ENCODE peak calls at places on chromosome 15, in five cellular contexts. One of them, this sample, is unnamed.

GRCh38 chr15:70053703-70054229 is 44.0 kb downstream of the TLE3 start:
- DNase-seq in OCI-LY7: no peak
- DNase-seq in pancreas: no peak
- DNase-seq in foreskin keratinocyte: no peak
- DNase-seq in spleen: peak; percentile 62
- DNase-seq in this sample: no peak

GRCh38 chr15:86608461-86608860 is 528.8 kb downstream of the AGBL1 start:
- DNase-seq in OCI-LY7: no peak
- DNase-seq in pancreas: no peak
- DNase-seq in foreskin keratinocyte: peak; percentile 53
- DNase-seq in spleen: no peak
- DNase-seq in this sample: no peak

GRCh38 chr15:43702701-43703433 is 9.2 kb downstream of the CKMT1A start:
- DNase-seq in OCI-LY7: no peak
- DNase-seq in pancreas: no peak
- DNase-seq in foreskin keratinocyte: no peak
- DNase-seq in spleen: no peak
- DNase-seq in this sample: no peak

GRCh38 chr15:71409541-71409940 is 294.3 kb downstream of the THSD4 start:
- DNase-seq in OCI-LY7: no peak
- DNase-seq in pancreas: no peak
- DNase-seq in foreskin keratinocyte: no peak
- DNase-seq in spleen: no peak
- DNase-seq in this sample: no peak

GRCh38 chr15:92005154-92005553 is 151.6 kb downstream of the SLCO3A1 start:
- DNase-seq in OCI-LY7: peak; percentile 81
- DNase-seq in pancreas: no peak
- DNase-seq in foreskin keratinocyte: no peak
- DNase-seq in spleen: no peak
- DNase-seq in this sample: no peak

GRCh38 chr15:89358435-89358754 is 23.8 kb upstream of the POLG start:
- DNase-seq in OCI-LY7: no peak
- DNase-seq in pancreas: no peak
- DNase-seq in foreskin keratinocyte: no peak
- DNase-seq in spleen: no peak
- DNase-seq in this sample: peak; percentile 84

GRCh38 chr15:59237119-59237853 is 30.6 kb downstream of the LDHAL6B start:
- DNase-seq in OCI-LY7: peak; percentile 11
- DNase-seq in pancreas: no peak
- DNase-seq in foreskin keratinocyte: no peak
- DNase-seq in spleen: no peak
- DNase-seq in this sample: no peak

GRCh38 chr15:88681610-88682221 is 42.9 kb downstream of the ISG20 start:
- DNase-seq in OCI-LY7: no peak
- DNase-seq in pancreas: peak; percentile 62
- DNase-seq in foreskin keratinocyte: no peak
- DNase-seq in spleen: peak; percentile 65
- DNase-seq in this sample: no peak

GRCh38 chr15:83365370-83365938 is 81.0 kb upstream of the BNC1 start:
- DNase-seq in OCI-LY7: no peak
- DNase-seq in pancreas: no peak
- DNase-seq in foreskin keratinocyte: peak; percentile 88
- DNase-seq in spleen: no peak
- DNase-seq in this sample: peak; percentile 76

GRCh38 chr15:90460142-90460824 is 69.4 kb upstream of the CRTC3 start:
- DNase-seq in OCI-LY7: no peak
- DNase-seq in pancreas: no peak
- DNase-seq in foreskin keratinocyte: no peak
- DNase-seq in spleen: no peak
- DNase-seq in this sample: no peak

GRCh38 chr15:27608248-27608647 is 490.9 kb downstream of the OCA2 start:
- DNase-seq in OCI-LY7: no peak
- DNase-seq in pancreas: no peak
- DNase-seq in foreskin keratinocyte: no peak
- DNase-seq in spleen: no peak
- DNase-seq in this sample: no peak

GRCh38 chr15:55434989-55435825 is 26.9 kb downstream of the PIERCE2 start:
- DNase-seq in OCI-LY7: peak; percentile 63
- DNase-seq in pancreas: no peak
- DNase-seq in foreskin keratinocyte: peak; percentile 41
- DNase-seq in spleen: no peak
- DNase-seq in this sample: peak; percentile 42

GRCh38 chr15:90497374-90497773 is 32.3 kb upstream of the CRTC3 start:
- DNase-seq in OCI-LY7: no peak
- DNase-seq in pancreas: no peak
- DNase-seq in foreskin keratinocyte: no peak
- DNase-seq in spleen: no peak
- DNase-seq in this sample: no peak

GRCh38 chr15:97652700-97653167 is 307.8 kb upstream of the ARRDC4 start:
- DNase-seq in OCI-LY7: no peak
- DNase-seq in pancreas: no peak
- DNase-seq in foreskin keratinocyte: peak; percentile 3
- DNase-seq in spleen: no peak
- DNase-seq in this sample: no peak

GRCh38 chr15:73517566-73517965 is 74.6 kb downstream of the REC114 start:
- DNase-seq in OCI-LY7: no peak
- DNase-seq in pancreas: no peak
- DNase-seq in foreskin keratinocyte: no peak
- DNase-seq in spleen: no peak
- DNase-seq in this sample: no peak

GRCh38 chr15:40990789-40991188 is 37.5 kb downstream of the CHAC1 start:
- DNase-seq in OCI-LY7: no peak
- DNase-seq in pancreas: no peak
- DNase-seq in foreskin keratinocyte: no peak
- DNase-seq in spleen: no peak
- DNase-seq in this sample: no peak

GRCh38 chr15:75170711-75171341 is 30.9 kb upstream of the C15orf39 start:
- DNase-seq in OCI-LY7: no peak
- DNase-seq in pancreas: no peak
- DNase-seq in foreskin keratinocyte: peak; percentile 88
- DNase-seq in spleen: no peak
- DNase-seq in this sample: peak; percentile 54

GRCh38 chr15:64521201-64521600 is 60.8 kb downstream of the ZNF609 start:
- DNase-seq in OCI-LY7: no peak
- DNase-seq in pancreas: no peak
- DNase-seq in foreskin keratinocyte: peak; percentile 39
- DNase-seq in spleen: no peak
- DNase-seq in this sample: no peak

GRCh38 chr15:41585140-41586047 is 26.4 kb downstream of the TYRO3 start:
- DNase-seq in OCI-LY7: no peak
- DNase-seq in pancreas: peak; percentile 79
- DNase-seq in foreskin keratinocyte: peak; percentile 64
- DNase-seq in spleen: peak; percentile 75
- DNase-seq in this sample: peak; percentile 53

GRCh38 chr15:49045691-49046112 is 544 bp downstream of the SECISBP2L start:
- DNase-seq in OCI-LY7: peak; percentile 68
- DNase-seq in pancreas: no peak
- DNase-seq in foreskin keratinocyte: peak; percentile 47
- DNase-seq in spleen: no peak
- DNase-seq in this sample: peak; percentile 53

GRCh38 chr15:57356636-57357035 is 19.7 kb upstream of the CGNL1 start:
- DNase-seq in OCI-LY7: no peak
- DNase-seq in pancreas: no peak
- DNase-seq in foreskin keratinocyte: peak; percentile 86
- DNase-seq in spleen: no peak
- DNase-seq in this sample: peak; percentile 16

GRCh38 chr15:60585743-60586708 is 107.1 kb upstream of the ICE2 start:
- DNase-seq in OCI-LY7: peak; percentile 82
- DNase-seq in pancreas: no peak
- DNase-seq in foreskin keratinocyte: peak; percentile 52
- DNase-seq in spleen: no peak
- DNase-seq in this sample: peak; percentile 73

GRCh38 chr15:90316139-90316538 is 35.9 kb upstream of the ZNF774 start:
- DNase-seq in OCI-LY7: no peak
- DNase-seq in pancreas: no peak
- DNase-seq in foreskin keratinocyte: no peak
- DNase-seq in spleen: no peak
- DNase-seq in this sample: no peak

GRCh38 chr15:57873564-57874209 is 167.2 kb downstream of the POLR2M start:
- DNase-seq in OCI-LY7: no peak
- DNase-seq in pancreas: no peak
- DNase-seq in foreskin keratinocyte: peak; percentile 87
- DNase-seq in spleen: no peak
- DNase-seq in this sample: peak; percentile 52

GRCh38 chr15:98850991-98851776 is 156.4 kb downstream of the PGPEP1L start:
- DNase-seq in OCI-LY7: peak; percentile 41
- DNase-seq in pancreas: peak; percentile 65
- DNase-seq in foreskin keratinocyte: peak; percentile 57
- DNase-seq in spleen: peak; percentile 93
- DNase-seq in this sample: peak; percentile 80

GRCh38 chr15:73941871-73942635 is 15.8 kb downstream of the LOXL1 start:
- DNase-seq in OCI-LY7: no peak
- DNase-seq in pancreas: no peak
- DNase-seq in foreskin keratinocyte: no peak
- DNase-seq in spleen: peak; percentile 77
- DNase-seq in this sample: no peak

GRCh38 chr15:29541309-29541708 is 271.7 kb upstream of the NSMCE3 start:
- DNase-seq in OCI-LY7: no peak
- DNase-seq in pancreas: no peak
- DNase-seq in foreskin keratinocyte: no peak
- DNase-seq in spleen: no peak
- DNase-seq in this sample: no peak
- H3K27ac ChIP-seq in OCI-LY7: no peak overlapping the region
- H3K27ac ChIP-seq in pancreas: no peak overlapping the region
- H3K27ac ChIP-seq in foreskin keratinocyte: no peak overlapping the region
- H3K27ac ChIP-seq in spleen: no peak overlapping the region
- H3K27ac ChIP-seq in this sample: no peak overlapping the region

GRCh38 chr15:50452927-50453326 is 28.7 kb downstream of the USP8 start:
- DNase-seq in OCI-LY7: no peak
- DNase-seq in pancreas: no peak
- DNase-seq in foreskin keratinocyte: no peak
- DNase-seq in spleen: no peak
- DNase-seq in this sample: no peak
- TF ChIP-seq CTCF in OCI-LY7: no peak
- TF ChIP-seq CTCF in pancreas: no peak
- TF ChIP-seq CTCF in foreskin keratinocyte: no peak
- TF ChIP-seq CTCF in spleen: no peak
- TF ChIP-seq CTCF in this sample: no peak

DNA sequence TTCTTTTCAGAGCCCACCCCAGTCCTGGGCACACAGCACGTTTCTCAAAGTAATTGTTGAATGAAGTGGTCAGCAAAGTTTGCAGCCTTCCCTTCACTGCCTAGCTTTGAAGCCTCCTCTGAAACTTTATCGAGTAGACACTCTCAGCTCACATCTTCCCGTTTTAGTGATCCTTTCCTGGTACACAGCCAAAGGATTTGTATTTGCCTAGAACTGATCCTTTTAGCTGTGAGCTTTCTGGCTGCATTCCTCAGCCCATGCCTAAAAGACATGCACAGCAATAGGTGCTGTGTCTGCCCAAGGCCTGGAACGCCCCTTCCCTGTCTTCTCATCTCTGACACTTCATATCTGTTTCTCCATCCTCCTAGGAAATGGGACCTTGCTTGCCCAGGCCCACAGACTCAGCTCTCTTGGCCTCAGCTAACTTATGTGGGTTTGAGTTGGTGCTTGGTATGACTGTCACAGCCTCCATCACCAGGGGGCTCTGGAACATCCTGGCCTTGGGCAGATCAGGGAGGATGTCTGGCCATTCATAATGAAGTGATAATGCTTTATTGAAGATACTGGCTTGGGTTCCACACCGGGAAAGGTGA is 156.8 kb upstream of the SMAD3 start:
- DNase-seq in OCI-LY7: no peak
- DNase-seq in pancreas: no peak
- DNase-seq in foreskin keratinocyte: no peak
- DNase-seq in spleen: no peak
- DNase-seq in this sample: no peak
- H3K27ac ChIP-seq in OCI-LY7: no peak overlapping the region
- H3K27ac ChIP-seq in pancreas: no peak overlapping the region
- H3K27ac ChIP-seq in foreskin keratinocyte: no peak overlapping the region
- H3K27ac ChIP-seq in spleen: peak overlapping the region; percentile 7
- H3K27ac ChIP-seq in this sample: no peak overlapping the region

GRCh38 chr15:85595804-85596536 is 198.8 kb downstream of the KLHL25 start:
- DNase-seq in OCI-LY7: no peak
- DNase-seq in pancreas: no peak
- DNase-seq in foreskin keratinocyte: peak; percentile 27
- DNase-seq in spleen: no peak
- DNase-seq in this sample: no peak
- TF ChIP-seq CTCF in OCI-LY7: no peak
- TF ChIP-seq CTCF in pancreas: no peak
- TF ChIP-seq CTCF in foreskin keratinocyte: no peak
- TF ChIP-seq CTCF in spleen: no peak
- TF ChIP-seq CTCF in this sample: no peak

GRCh38 chr15:77186518-77187095 is 115.7 kb upstream of the TSPAN3 start:
- DNase-seq in OCI-LY7: peak; percentile 48
- DNase-seq in pancreas: no peak
- DNase-seq in foreskin keratinocyte: no peak
- DNase-seq in spleen: no peak
- DNase-seq in this sample: peak; percentile 11

GRCh38 chr15:77191230-77191834 is 120.4 kb upstream of the TSPAN3 start:
- DNase-seq in OCI-LY7: no peak
- DNase-seq in pancreas: no peak
- DNase-seq in foreskin keratinocyte: no peak
- DNase-seq in spleen: no peak
- DNase-seq in this sample: no peak

GRCh38 chr15:77187751-77188464 is 117.0 kb upstream of the TSPAN3 start:
- DNase-seq in OCI-LY7: peak; percentile 62
- DNase-seq in pancreas: no peak
- DNase-seq in foreskin keratinocyte: peak; percentile 33
- DNase-seq in spleen: no peak
- DNase-seq in this sample: no peak

GRCh38 chr15:77192451-77192850 is 121.5 kb upstream of the TSPAN3 start:
- DNase-seq in OCI-LY7: no peak
- DNase-seq in pancreas: no peak
- DNase-seq in foreskin keratinocyte: no peak
- DNase-seq in spleen: no peak
- DNase-seq in this sample: no peak
- H3K27ac ChIP-seq in OCI-LY7: no peak overlapping the region
- H3K27ac ChIP-seq in pancreas: no peak overlapping the region
- H3K27ac ChIP-seq in foreskin keratinocyte: no peak overlapping the region
- H3K27ac ChIP-seq in spleen: no peak overlapping the region
- H3K27ac ChIP-seq in this sample: no peak overlapping the region

DNA sequence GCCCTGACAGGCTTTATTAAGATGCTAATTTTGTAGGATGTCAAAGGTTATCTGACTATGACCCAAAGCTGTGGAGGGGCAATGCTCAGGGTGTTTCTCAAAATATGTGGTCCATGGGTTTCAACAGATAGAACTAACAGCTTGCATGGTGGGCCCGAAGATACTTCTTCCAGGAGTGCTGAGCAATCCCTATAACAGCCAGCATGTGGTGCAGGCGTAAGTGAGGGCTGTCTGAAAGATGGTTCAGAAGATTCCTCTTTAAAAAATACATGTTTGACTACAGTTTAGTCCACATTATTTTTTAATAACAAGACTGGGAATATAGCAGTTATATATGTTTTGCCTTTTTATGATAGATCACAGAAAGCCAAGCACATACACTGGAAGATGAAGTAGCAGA is 7.6 kb downstream of the SCG3 start:
- DNase-seq in OCI-LY7: no peak
- DNase-seq in pancreas: no peak
- DNase-seq in foreskin keratinocyte: no peak
- DNase-seq in spleen: no peak
- DNase-seq in this sample: no peak
- TF ChIP-seq CTCF in OCI-LY7: peak; percentile 51
- TF ChIP-seq CTCF in pancreas: no peak
- TF ChIP-seq CTCF in foreskin keratinocyte: peak; percentile 27
- TF ChIP-seq CTCF in spleen: no peak
- TF ChIP-seq CTCF in this sample: no peak